ENCODE peak calls at places on chromosomes 5 and 9, in five cellular contexts. One of them, this sample, is unnamed. For H3K27me3, the result is how much of the 10 kb centered on the place peaks cover.

GRCh38 chr5:69138796-69139195 is 28.2 kb upstream of the CCNB1 start:
- DNase-seq in transverse colon: no peak
- DNase-seq in cardiac muscle cell: no peak
- DNase-seq in H9: no peak
- DNase-seq in keratinocyte: no peak
- DNase-seq in this sample: no peak

GRCh38 chr5:41517909-41518308 is 7.5 kb upstream of the PLCXD3 start:
- DNase-seq in H9: no peak
- DNase-seq in cardiac muscle cell: peak
- DNase-seq in transverse colon: no peak
- DNase-seq in keratinocyte: no peak
- DNase-seq in this sample: peak

GRCh38 chr5:54302267-54302687 is 8.1 kb downstream of the ARL15 start:
- DNase-seq in keratinocyte: no peak
- DNase-seq in transverse colon: no peak
- DNase-seq in H9: no peak
- DNase-seq in cardiac muscle cell: peak
- DNase-seq in this sample: no peak

GRCh38 chr5:52043543-52043942 is 660.3 kb downstream of the ISL1 start:
- DNase-seq in keratinocyte: no peak
- DNase-seq in cardiac muscle cell: no peak
- DNase-seq in transverse colon: no peak
- DNase-seq in H9: no peak
- DNase-seq in this sample: peak

GRCh38 chr9:20636883-20637440 is 14.7 kb upstream of the MLLT3 start:
- DNase-seq in cardiac muscle cell: peak
- DNase-seq in H9: peak
- DNase-seq in keratinocyte: no peak
- DNase-seq in transverse colon: no peak
- DNase-seq in this sample: peak

GRCh38 chr5:146426853-146427618 is 20.1 kb upstream of the TCERG1 start:
- DNase-seq in H9: no peak
- DNase-seq in transverse colon: no peak
- DNase-seq in cardiac muscle cell: peak
- DNase-seq in keratinocyte: no peak
- DNase-seq in this sample: peak

GRCh38 chr5:128665747-128666355 is 127.8 kb upstream of the FBN2 start:
- DNase-seq in H9: no peak
- DNase-seq in keratinocyte: no peak
- DNase-seq in cardiac muscle cell: no peak
- DNase-seq in transverse colon: no peak
- DNase-seq in this sample: no peak

GRCh38 chr9:75889977-75890540 is 414 bp upstream of the PCSK5 start:
- DNase-seq in cardiac muscle cell: peak
- DNase-seq in keratinocyte: no peak
- DNase-seq in H9: no peak
- DNase-seq in transverse colon: peak
- DNase-seq in this sample: peak

GRCh38 chr5:181261320-181262085 is 560 bp upstream of the TRIM52 start:
- DNase-seq in H9: peak
- DNase-seq in keratinocyte: no peak
- DNase-seq in transverse colon: peak
- DNase-seq in cardiac muscle cell: peak
- DNase-seq in this sample: peak
- H3K27me3 ChIP-seq in H9: under half
- H3K27me3 ChIP-seq in keratinocyte: under half
- H3K27me3 ChIP-seq in transverse colon: under half
- H3K27me3 ChIP-seq in cardiac muscle cell: under half
- H3K27me3 ChIP-seq in this sample: under half

DNA sequence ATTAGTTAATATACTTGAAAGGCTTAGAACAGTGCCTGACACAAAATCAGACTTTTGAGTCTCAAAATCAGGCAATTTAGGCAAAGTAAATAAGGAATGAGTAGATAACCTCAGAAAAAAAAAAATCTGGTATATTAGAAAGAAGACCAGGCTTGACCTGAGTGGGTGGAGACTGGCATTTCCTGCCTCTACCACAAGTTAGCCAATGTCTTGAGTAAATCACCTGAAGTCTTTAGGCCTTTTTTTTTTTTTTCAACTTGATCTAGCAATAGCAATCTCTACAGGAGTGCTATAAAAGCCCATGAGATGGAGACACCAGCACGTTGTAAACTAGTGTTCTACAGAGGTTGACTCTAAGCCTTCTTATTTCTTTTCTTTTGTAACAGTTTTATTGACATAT is 104.2 kb upstream of the RASEF start:
- DNase-seq in keratinocyte: no peak
- DNase-seq in transverse colon: no peak
- DNase-seq in H9: no peak
- DNase-seq in cardiac muscle cell: no peak
- DNase-seq in this sample: peak
- TF ChIP-seq CTCF in keratinocyte: no peak
- TF ChIP-seq CTCF in transverse colon: no peak
- TF ChIP-seq CTCF in H9: no peak
- TF ChIP-seq CTCF in cardiac muscle cell: no peak
- TF ChIP-seq CTCF in this sample: no peak

DNA sequence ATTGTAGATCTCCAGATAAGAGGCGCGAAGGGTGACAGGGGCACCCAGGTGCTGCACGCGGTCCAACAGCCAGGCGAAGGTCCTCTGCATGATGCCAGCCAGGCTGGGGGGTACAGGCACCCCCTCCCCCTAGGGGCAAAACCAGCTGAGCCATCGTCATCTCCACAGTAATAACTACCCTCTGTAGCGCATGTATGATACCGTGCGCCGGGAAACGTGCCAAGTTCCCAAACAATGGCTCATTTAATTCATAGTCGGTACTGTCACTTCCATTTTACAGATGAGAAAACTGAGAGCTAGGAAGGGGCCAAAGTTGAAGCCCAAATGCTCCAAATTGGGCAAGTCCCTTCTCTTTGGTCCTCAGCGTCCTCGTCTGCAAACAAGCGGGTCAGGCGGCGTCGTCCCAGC is 1.5 kb downstream of the KIF12 start:
- DNase-seq in keratinocyte: no peak
- DNase-seq in cardiac muscle cell: peak
- DNase-seq in transverse colon: peak
- DNase-seq in H9: no peak
- DNase-seq in this sample: no peak
- H3K27ac ChIP-seq in keratinocyte: no peak
- H3K27ac ChIP-seq in cardiac muscle cell: no peak
- H3K27ac ChIP-seq in transverse colon: peak
- H3K27ac ChIP-seq in H9: no peak
- H3K27ac ChIP-seq in this sample: no peak

DNA sequence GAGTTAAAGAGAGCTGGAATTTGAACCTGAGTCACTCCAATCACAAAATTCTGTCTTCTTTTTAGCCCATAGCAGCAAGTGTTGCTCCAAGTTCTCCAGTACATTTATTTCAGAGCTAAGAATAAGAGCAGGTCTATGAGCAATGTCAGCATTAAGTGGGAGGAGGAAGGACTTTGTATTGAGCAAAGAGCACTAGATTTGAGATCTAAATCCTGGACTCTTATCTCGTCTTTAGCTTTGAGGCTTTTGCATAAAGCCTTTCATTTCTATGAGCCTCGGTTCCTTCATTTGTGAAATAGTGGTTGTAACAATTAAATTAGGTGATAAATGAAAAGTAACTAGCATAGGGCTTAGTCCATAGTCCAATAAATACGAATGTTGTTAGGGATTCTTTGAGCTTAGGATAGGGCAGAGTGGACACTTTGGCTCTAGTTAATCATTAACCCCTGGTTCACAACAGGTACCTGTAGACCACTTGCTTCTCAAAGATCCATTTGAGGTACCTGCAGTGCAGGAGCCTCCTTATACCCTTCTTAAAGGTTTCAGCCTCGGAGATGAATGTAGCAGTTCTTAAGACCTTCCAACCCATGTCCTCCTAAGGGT is 464.1 kb upstream of the KLF4 start:
- DNase-seq in cardiac muscle cell: no peak
- DNase-seq in keratinocyte: no peak
- DNase-seq in H9: no peak
- DNase-seq in transverse colon: no peak
- DNase-seq in this sample: no peak
- H3K27me3 ChIP-seq in cardiac muscle cell: under half
- H3K27me3 ChIP-seq in keratinocyte: under half
- H3K27me3 ChIP-seq in H9: under half
- H3K27me3 ChIP-seq in transverse colon: under half
- H3K27me3 ChIP-seq in this sample: under half

DNA sequence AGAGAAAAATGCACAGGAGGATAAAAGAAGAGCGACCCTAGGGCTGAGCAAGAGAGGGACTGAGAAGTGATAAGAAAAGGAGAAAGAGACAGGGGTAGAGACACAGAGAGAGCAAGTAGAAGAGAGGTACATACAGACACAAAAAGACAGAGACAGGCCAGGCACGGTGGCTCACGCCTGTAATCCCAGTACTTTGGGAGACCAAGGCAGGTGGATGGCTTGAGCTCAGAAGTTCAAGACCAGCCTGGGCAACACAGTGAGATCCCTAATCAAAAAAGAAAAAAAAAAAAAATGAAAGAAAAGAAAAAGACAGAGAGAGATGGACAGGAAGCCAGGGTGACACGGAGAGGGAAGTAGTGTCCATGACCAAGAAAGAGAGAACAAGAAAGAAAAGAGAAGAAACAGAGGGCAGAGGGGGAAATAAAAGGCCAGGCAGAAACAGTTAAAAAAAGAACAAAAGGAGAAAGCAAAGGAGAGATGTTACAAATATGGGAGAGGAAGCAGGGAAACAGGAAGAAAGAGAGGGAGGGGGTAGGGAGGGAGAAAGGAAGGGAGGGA is 209.4 kb upstream of the TRIM32 start:
- DNase-seq in H9: no peak
- DNase-seq in cardiac muscle cell: no peak
- DNase-seq in transverse colon: no peak
- DNase-seq in keratinocyte: no peak
- DNase-seq in this sample: no peak
- TF ChIP-seq CTCF in H9: no peak
- TF ChIP-seq CTCF in cardiac muscle cell: no peak
- TF ChIP-seq CTCF in transverse colon: no peak
- TF ChIP-seq CTCF in keratinocyte: no peak
- TF ChIP-seq CTCF in this sample: no peak

GRCh38 chr9:89999176-89999533 is 394.3 kb downstream of the GADD45G start:
- DNase-seq in transverse colon: peak
- DNase-seq in keratinocyte: no peak
- DNase-seq in cardiac muscle cell: no peak
- DNase-seq in H9: no peak
- DNase-seq in this sample: no peak
- H3K27ac ChIP-seq in transverse colon: peak
- H3K27ac ChIP-seq in keratinocyte: no peak
- H3K27ac ChIP-seq in cardiac muscle cell: peak
- H3K27ac ChIP-seq in H9: no peak
- H3K27ac ChIP-seq in this sample: no peak

DNA sequence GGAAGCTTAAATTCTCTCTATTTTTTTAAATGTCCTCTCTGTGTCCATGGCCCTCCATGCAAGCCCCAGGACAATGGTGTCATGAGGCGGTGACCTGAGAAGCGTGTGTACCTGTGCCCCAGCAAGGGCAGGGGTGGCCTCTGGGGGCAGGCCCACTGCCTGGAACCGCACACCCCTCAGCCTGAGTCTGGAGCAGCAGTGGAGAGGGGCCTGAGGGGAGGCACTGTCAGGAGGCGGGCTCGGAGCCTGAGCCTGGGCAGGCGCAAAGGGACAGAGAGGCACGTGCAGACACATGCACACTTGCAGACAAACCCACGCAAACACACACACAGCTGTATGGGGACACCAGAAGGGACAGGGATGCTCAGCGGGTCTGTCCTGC is 83.0 kb downstream of the LMX1B start:
- DNase-seq in cardiac muscle cell: no peak
- DNase-seq in transverse colon: no peak
- DNase-seq in keratinocyte: no peak
- DNase-seq in H9: peak
- DNase-seq in this sample: no peak
- H3K27me3 ChIP-seq in cardiac muscle cell: half or more
- H3K27me3 ChIP-seq in transverse colon: half or more
- H3K27me3 ChIP-seq in keratinocyte: under half
- H3K27me3 ChIP-seq in H9: under half
- H3K27me3 ChIP-seq in this sample: under half

DNA sequence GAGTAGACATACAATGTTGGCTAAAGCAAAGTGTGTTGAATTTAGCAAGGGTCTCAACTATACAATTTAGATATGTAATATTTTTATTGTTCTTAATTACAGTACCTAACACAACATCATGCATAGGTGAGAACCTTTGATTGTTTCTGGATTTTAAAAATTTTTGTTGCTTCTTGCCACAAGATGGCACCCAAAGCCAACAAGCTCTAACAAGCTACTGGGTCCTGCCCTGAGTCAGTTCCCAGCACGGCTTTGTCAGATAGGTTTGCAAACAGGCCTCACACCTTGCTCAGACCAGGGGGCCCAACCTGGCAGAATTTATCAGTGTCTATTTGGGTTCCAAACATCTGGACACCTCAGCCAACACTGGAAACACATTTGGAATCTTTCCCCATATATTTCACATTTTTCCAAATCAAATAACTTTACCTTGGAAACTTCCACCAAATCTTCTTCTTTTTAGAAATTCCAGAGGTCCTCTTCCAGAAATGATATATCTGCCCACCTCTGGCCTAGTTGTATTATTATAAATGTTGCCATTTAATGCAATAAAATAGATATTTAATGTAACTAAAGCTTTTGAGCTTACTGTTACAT is 49.5 kb upstream of the EGFLAM start:
- DNase-seq in cardiac muscle cell: peak
- DNase-seq in H9: peak
- DNase-seq in keratinocyte: peak
- DNase-seq in transverse colon: no peak
- DNase-seq in this sample: peak
- TF ChIP-seq CTCF in cardiac muscle cell: peak
- TF ChIP-seq CTCF in H9: peak
- TF ChIP-seq CTCF in keratinocyte: peak
- TF ChIP-seq CTCF in transverse colon: no peak
- TF ChIP-seq CTCF in this sample: peak

GRCh38 chr5:119864286-119864685 is 234.9 kb downstream of the FAM170A start:
- DNase-seq in H9: no peak
- DNase-seq in keratinocyte: no peak
- DNase-seq in cardiac muscle cell: no peak
- DNase-seq in transverse colon: no peak
- DNase-seq in this sample: no peak

GRCh38 chr5:119860463-119860862 is 231.1 kb downstream of the FAM170A start:
- DNase-seq in H9: no peak
- DNase-seq in cardiac muscle cell: no peak
- DNase-seq in transverse colon: no peak
- DNase-seq in keratinocyte: no peak
- DNase-seq in this sample: no peak

DNA sequence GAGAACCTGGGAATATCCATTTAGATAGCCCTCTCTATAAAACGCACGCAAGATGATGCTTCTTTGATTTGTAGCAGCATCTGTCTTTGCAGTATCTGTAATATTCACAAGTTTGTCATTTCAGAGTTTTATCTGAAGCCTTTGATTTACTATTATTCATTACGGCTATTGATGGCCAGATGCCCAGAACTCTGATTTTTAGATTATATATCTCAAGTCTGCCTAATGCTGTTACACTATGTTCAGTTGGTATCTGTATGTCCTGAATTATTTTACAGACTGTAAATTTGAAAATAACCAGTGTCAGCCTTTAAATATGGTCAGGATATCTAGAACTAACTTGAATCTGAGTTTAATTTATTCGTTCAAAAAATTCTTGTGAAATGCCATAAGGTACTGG is 233.3 kb downstream of the FAM170A start:
- DNase-seq in transverse colon: no peak
- DNase-seq in H9: no peak
- DNase-seq in keratinocyte: no peak
- DNase-seq in cardiac muscle cell: no peak
- DNase-seq in this sample: no peak
- H3K27ac ChIP-seq in transverse colon: no peak
- H3K27ac ChIP-seq in H9: no peak
- H3K27ac ChIP-seq in keratinocyte: no peak
- H3K27ac ChIP-seq in cardiac muscle cell: no peak
- H3K27ac ChIP-seq in this sample: no peak